ENCODE peak calls at places on chromosomes 11 and 22, in six cellular contexts. One of them, this sample, is unnamed.

GRCh38 chr11:20355221-20356219 is 8.0 kb upstream of the HTATIP2 start:
- DNase-seq in neural progenitor cell: peak; percentile 63
- DNase-seq in HCT116: peak; percentile 54
- DNase-seq in GM12878: no peak
- DNase-seq in GM23248: peak; percentile 72
- DNase-seq in SK-N-SH: peak; percentile 56
- DNase-seq in this sample: peak; percentile 63

GRCh38 chr22:39253427-39254070 is 8.8 kb upstream of the PDGFB start:
- DNase-seq in neural progenitor cell: no peak
- DNase-seq in HCT116: peak; percentile 73
- DNase-seq in GM12878: no peak
- DNase-seq in GM23248: peak; percentile 95
- DNase-seq in SK-N-SH: no peak
- DNase-seq in this sample: peak; percentile 52

GRCh38 chr11:75760710-75761493 is 7.7 kb upstream of the DGAT2 start:
- DNase-seq in neural progenitor cell: no peak
- DNase-seq in HCT116: no peak
- DNase-seq in GM12878: no peak
- DNase-seq in GM23248: peak; percentile 91
- DNase-seq in SK-N-SH: no peak
- DNase-seq in this sample: no peak

GRCh38 chr11:111419641-111420327 is 40.7 kb upstream of the POU2AF1 start:
- DNase-seq in neural progenitor cell: no peak
- DNase-seq in HCT116: no peak
- DNase-seq in GM12878: no peak
- DNase-seq in GM23248: no peak
- DNase-seq in SK-N-SH: no peak
- DNase-seq in this sample: no peak

GRCh38 chr11:121696947-121697346 is 244.2 kb upstream of the SORL1-AS1 start:
- DNase-seq in neural progenitor cell: no peak
- DNase-seq in HCT116: no peak
- DNase-seq in GM12878: no peak
- DNase-seq in GM23248: no peak
- DNase-seq in SK-N-SH: no peak
- DNase-seq in this sample: no peak

GRCh38 chr22:49380828-49381114 is 446.9 kb downstream of the BRD1 start:
- DNase-seq in neural progenitor cell: no peak
- DNase-seq in HCT116: no peak
- DNase-seq in GM12878: no peak
- DNase-seq in GM23248: no peak
- DNase-seq in SK-N-SH: no peak
- DNase-seq in this sample: no peak

GRCh38 chr22:38696606-38697005 is 4.1 kb downstream of the JOSD1 start:
- DNase-seq in neural progenitor cell: no peak
- DNase-seq in HCT116: peak; percentile 68
- DNase-seq in GM12878: no peak
- DNase-seq in GM23248: peak; percentile 94
- DNase-seq in SK-N-SH: no peak
- DNase-seq in this sample: no peak

GRCh38 chr11:46447544-46447943 is 56.0 kb upstream of the CHRM4 start:
- DNase-seq in neural progenitor cell: no peak
- DNase-seq in HCT116: no peak
- DNase-seq in GM12878: no peak
- DNase-seq in GM23248: no peak
- DNase-seq in SK-N-SH: no peak
- DNase-seq in this sample: no peak

GRCh38 chr11:33539659-33540249 is 160.9 kb downstream of the C11orf91 start:
- DNase-seq in neural progenitor cell: no peak
- DNase-seq in HCT116: no peak
- DNase-seq in GM12878: no peak
- DNase-seq in GM23248: peak; percentile 62
- DNase-seq in SK-N-SH: no peak
- DNase-seq in this sample: no peak

GRCh38 chr22:37781434-37782059 is 26.2 kb upstream of the GCAT start:
- DNase-seq in neural progenitor cell: peak; percentile 33
- DNase-seq in HCT116: no peak
- DNase-seq in GM12878: no peak
- DNase-seq in GM23248: peak; percentile 64
- DNase-seq in SK-N-SH: no peak
- DNase-seq in this sample: no peak

GRCh38 chr11:86592659-86593451 is 79.6 kb downstream of the ME3 start:
- DNase-seq in neural progenitor cell: no peak
- DNase-seq in HCT116: peak; percentile 87
- DNase-seq in GM12878: peak; percentile 96
- DNase-seq in GM23248: peak; percentile 70
- DNase-seq in SK-N-SH: peak; percentile 27
- DNase-seq in this sample: peak; percentile 93

GRCh38 chr22:38566726-38567504 is 3.1 kb downstream of the DMC1 start:
- DNase-seq in neural progenitor cell: no peak
- DNase-seq in HCT116: no peak
- DNase-seq in GM12878: no peak
- DNase-seq in GM23248: peak; percentile 43
- DNase-seq in SK-N-SH: no peak
- DNase-seq in this sample: no peak

GRCh38 chr11:2694995-2695939 is 4.5 kb downstream of the KCNQ1OT1 start:
- DNase-seq in neural progenitor cell: no peak
- DNase-seq in HCT116: no peak
- DNase-seq in GM12878: no peak
- DNase-seq in GM23248: no peak
- DNase-seq in SK-N-SH: no peak
- DNase-seq in this sample: no peak

GRCh38 chr11:76296731-76297130 is 84.2 kb downstream of the THAP12 start:
- DNase-seq in neural progenitor cell: no peak
- DNase-seq in HCT116: no peak
- DNase-seq in GM12878: no peak
- DNase-seq in GM23248: no peak
- DNase-seq in SK-N-SH: no peak
- DNase-seq in this sample: no peak

GRCh38 chr11:68574308-68574707 is 110.0 kb upstream of the GAL start:
- DNase-seq in neural progenitor cell: no peak
- DNase-seq in HCT116: no peak
- DNase-seq in GM12878: no peak
- DNase-seq in GM23248: peak; percentile 84
- DNase-seq in SK-N-SH: no peak
- DNase-seq in this sample: no peak

GRCh38 chr11:47060807-47061206 is 115.9 kb downstream of the ARFGAP2 start:
- DNase-seq in neural progenitor cell: no peak
- DNase-seq in HCT116: no peak
- DNase-seq in GM12878: no peak
- DNase-seq in GM23248: peak; percentile 37
- DNase-seq in SK-N-SH: no peak
- DNase-seq in this sample: no peak

GRCh38 chr22:31682751-31683150 is 20.7 kb upstream of the PISD start:
- DNase-seq in neural progenitor cell: no peak
- DNase-seq in HCT116: no peak
- DNase-seq in GM12878: no peak
- DNase-seq in GM23248: no peak
- DNase-seq in SK-N-SH: no peak
- DNase-seq in this sample: no peak

GRCh38 chr11:7575841-7576451 is 62.1 kb downstream of the PPFIBP2 start:
- DNase-seq in neural progenitor cell: no peak
- DNase-seq in HCT116: no peak
- DNase-seq in GM12878: no peak
- DNase-seq in GM23248: peak; percentile 63
- DNase-seq in SK-N-SH: peak; percentile 18
- DNase-seq in this sample: peak; percentile 83

GRCh38 chr22:43811777-43812148 is 342 bp downstream of the EFCAB6 start:
- DNase-seq in neural progenitor cell: no peak
- DNase-seq in HCT116: no peak
- DNase-seq in GM12878: no peak
- DNase-seq in GM23248: peak; percentile 81
- DNase-seq in SK-N-SH: no peak
- DNase-seq in this sample: no peak

GRCh38 chr11:45079943-45080719 is 66.3 kb upstream of the PRDM11 start:
- DNase-seq in neural progenitor cell: no peak
- DNase-seq in HCT116: no peak
- DNase-seq in GM12878: no peak
- DNase-seq in GM23248: no peak
- DNase-seq in SK-N-SH: no peak
- DNase-seq in this sample: peak; percentile 33

GRCh38 chr22:30718938-30719337 is 24.3 kb downstream of the OSBP2 start:
- DNase-seq in neural progenitor cell: no peak
- DNase-seq in HCT116: no peak
- DNase-seq in GM12878: no peak
- DNase-seq in GM23248: no peak
- DNase-seq in SK-N-SH: no peak
- DNase-seq in this sample: no peak

GRCh38 chr11:65266210-65266609 is 4.4 kb downstream of the POLA2 start:
- DNase-seq in neural progenitor cell: no peak
- DNase-seq in HCT116: no peak
- DNase-seq in GM12878: no peak
- DNase-seq in GM23248: no peak
- DNase-seq in SK-N-SH: no peak
- DNase-seq in this sample: peak; percentile 37

GRCh38 chr11:115706735-115707134 is 202.5 kb upstream of the CADM1 start:
- DNase-seq in neural progenitor cell: no peak
- DNase-seq in HCT116: no peak
- DNase-seq in GM12878: no peak
- DNase-seq in GM23248: no peak
- DNase-seq in SK-N-SH: no peak
- DNase-seq in this sample: no peak

GRCh38 chr11:10461276-10461790 is 6.3 kb downstream of the AMPD3 start:
- DNase-seq in neural progenitor cell: no peak
- DNase-seq in HCT116: no peak
- DNase-seq in GM12878: no peak
- DNase-seq in GM23248: no peak
- DNase-seq in SK-N-SH: no peak
- DNase-seq in this sample: no peak

GRCh38 chr11:70891844-70892380 is 360.5 kb downstream of the SHANK2 start:
- DNase-seq in neural progenitor cell: no peak
- DNase-seq in HCT116: no peak
- DNase-seq in GM12878: no peak
- DNase-seq in GM23248: no peak
- DNase-seq in SK-N-SH: no peak
- DNase-seq in this sample: no peak

GRCh38 chr22:42717197-42717967 is 3.3 kb downstream of the A4GALT start:
- DNase-seq in neural progenitor cell: no peak
- DNase-seq in HCT116: no peak
- DNase-seq in GM12878: no peak
- DNase-seq in GM23248: peak; percentile 33
- DNase-seq in SK-N-SH: no peak
- DNase-seq in this sample: no peak
- H3K9ac ChIP-seq in neural progenitor cell: no peak overlapping the region
- H3K9ac ChIP-seq in HCT116: no peak overlapping the region
- H3K9ac ChIP-seq in GM12878: peak overlapping the region; percentile 5
- H3K9ac ChIP-seq in GM23248: peak overlapping the region; percentile 26
- H3K9ac ChIP-seq in SK-N-SH: no peak overlapping the region
- H3K9ac ChIP-seq in this sample: no peak overlapping the region

DNA sequence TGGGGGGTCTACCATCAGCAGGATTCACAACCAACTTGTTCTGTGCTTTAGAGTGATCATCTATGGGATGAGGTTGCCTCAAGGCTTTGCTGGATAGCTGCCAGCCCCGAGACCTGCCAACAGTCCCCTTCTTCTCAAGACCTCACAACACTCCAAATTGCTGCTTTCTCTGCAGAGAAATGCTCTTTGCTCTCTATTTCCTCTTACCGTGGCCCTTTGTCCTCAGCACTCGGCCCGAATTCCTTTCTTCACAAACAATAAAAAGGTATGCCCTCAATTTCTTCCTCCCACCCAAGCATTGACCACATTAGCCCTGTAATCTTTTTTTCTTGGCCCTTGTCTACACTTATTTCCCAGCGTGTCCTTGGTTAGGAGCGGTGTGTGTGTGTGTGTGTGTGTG is 147.4 kb upstream of the SNX19 start:
- DNase-seq in neural progenitor cell: peak; percentile 34
- DNase-seq in HCT116: no peak
- DNase-seq in GM12878: no peak
- DNase-seq in GM23248: no peak
- DNase-seq in SK-N-SH: no peak
- DNase-seq in this sample: no peak
- H3K9ac ChIP-seq in neural progenitor cell: no peak overlapping the region
- H3K9ac ChIP-seq in HCT116: no peak overlapping the region
- H3K9ac ChIP-seq in GM12878: no peak overlapping the region
- H3K9ac ChIP-seq in GM23248: no peak overlapping the region
- H3K9ac ChIP-seq in SK-N-SH: no peak overlapping the region
- H3K9ac ChIP-seq in this sample: no peak overlapping the region

GRCh38 chr11:117830072-117830471 is 5.5 kb upstream of the FXYD2 start:
- DNase-seq in neural progenitor cell: no peak
- DNase-seq in HCT116: no peak
- DNase-seq in GM12878: no peak
- DNase-seq in GM23248: no peak
- DNase-seq in SK-N-SH: no peak
- DNase-seq in this sample: peak; percentile 15

GRCh38 chr11:117832511-117832910 is 8.0 kb upstream of the FXYD2 start:
- DNase-seq in neural progenitor cell: no peak
- DNase-seq in HCT116: no peak
- DNase-seq in GM12878: no peak
- DNase-seq in GM23248: no peak
- DNase-seq in SK-N-SH: no peak
- DNase-seq in this sample: peak; percentile 15

GRCh38 chr11:117831661-117832415 is 7.3 kb upstream of the FXYD2 start:
- DNase-seq in neural progenitor cell: no peak
- DNase-seq in HCT116: no peak
- DNase-seq in GM12878: no peak
- DNase-seq in GM23248: no peak
- DNase-seq in SK-N-SH: no peak
- DNase-seq in this sample: no peak

GRCh38 chr11:117829369-117829725 is 4.8 kb upstream of the FXYD2 start:
- DNase-seq in neural progenitor cell: no peak
- DNase-seq in HCT116: no peak
- DNase-seq in GM12878: no peak
- DNase-seq in GM23248: no peak
- DNase-seq in SK-N-SH: no peak
- DNase-seq in this sample: peak; percentile 17

GRCh38 chr11:117830674-117831351 is 6.3 kb upstream of the FXYD2 start:
- DNase-seq in neural progenitor cell: no peak
- DNase-seq in HCT116: no peak
- DNase-seq in GM12878: no peak
- DNase-seq in GM23248: no peak
- DNase-seq in SK-N-SH: no peak
- DNase-seq in this sample: peak; percentile 15
- H3K9ac ChIP-seq in neural progenitor cell: no peak overlapping the region
- H3K9ac ChIP-seq in HCT116: no peak overlapping the region
- H3K9ac ChIP-seq in GM12878: no peak overlapping the region
- H3K9ac ChIP-seq in GM23248: no peak overlapping the region
- H3K9ac ChIP-seq in SK-N-SH: no peak overlapping the region
- H3K9ac ChIP-seq in this sample: no peak overlapping the region

GRCh38 chr11:63534076-63534475 is 2.5 kb upstream of the PLAAT4 start:
- DNase-seq in neural progenitor cell: no peak
- DNase-seq in HCT116: no peak
- DNase-seq in GM12878: no peak
- DNase-seq in GM23248: no peak
- DNase-seq in SK-N-SH: no peak
- DNase-seq in this sample: no peak

GRCh38 chr11:63535734-63536133 is 874 bp upstream of the PLAAT4 start:
- DNase-seq in neural progenitor cell: no peak
- DNase-seq in HCT116: no peak
- DNase-seq in GM12878: no peak
- DNase-seq in GM23248: no peak
- DNase-seq in SK-N-SH: no peak
- DNase-seq in this sample: no peak

GRCh38 chr11:63532150-63532549 is 4.5 kb upstream of the PLAAT4 start:
- DNase-seq in neural progenitor cell: no peak
- DNase-seq in HCT116: no peak
- DNase-seq in GM12878: no peak
- DNase-seq in GM23248: no peak
- DNase-seq in SK-N-SH: no peak
- DNase-seq in this sample: no peak

GRCh38 chr11:63534895-63535461 is 1.6 kb upstream of the PLAAT4 start:
- DNase-seq in neural progenitor cell: no peak
- DNase-seq in HCT116: no peak
- DNase-seq in GM12878: peak; percentile 35
- DNase-seq in GM23248: no peak
- DNase-seq in SK-N-SH: no peak
- DNase-seq in this sample: no peak

GRCh38 chr11:63532799-63533475 is 3.7 kb upstream of the PLAAT4 start:
- DNase-seq in neural progenitor cell: peak; percentile 28
- DNase-seq in HCT116: no peak
- DNase-seq in GM12878: no peak
- DNase-seq in GM23248: no peak
- DNase-seq in SK-N-SH: no peak
- DNase-seq in this sample: no peak
- H3K9ac ChIP-seq in neural progenitor cell: no peak overlapping the region
- H3K9ac ChIP-seq in HCT116: no peak overlapping the region
- H3K9ac ChIP-seq in GM12878: no peak overlapping the region
- H3K9ac ChIP-seq in GM23248: no peak overlapping the region
- H3K9ac ChIP-seq in SK-N-SH: no peak overlapping the region
- H3K9ac ChIP-seq in this sample: no peak overlapping the region

This sample was measured in colonic mucosa.